ENCODE peak calls at places on chromosomes 4 and X, in four cellular contexts. D is dermis microvascular lymphatic vessel endothelial cell; L is stimulated activated CD8-positive, alpha-beta memory T cell treated with anti-CD3 and anti-CD28 coated beads, Interleukin-15, amount 100 ng/mL, for 4 hours; P is psoas muscle. F is an unnamed sample.

GRCh38 chr4:3413675-3414420 is 27.9 kb upstream of the HGFAC start:
- DNase-seq in D (no peak), L (no peak), P (no peak), F (peak)

GRCh38 chr4:27318740-27319139 is 458.1 kb downstream of the STIM2 start:
- DNase-seq in D (no peak), L (no peak), P (peak), F (no peak)

GRCh38 chrX:39613508-39613921 is 484.2 kb downstream of the BCOR start:
- DNase-seq in D (no peak), L (no peak), P (peak), F (no peak)

GRCh38 chrX:40085714-40086113 is 12.0 kb downstream of the BCOR start:
- DNase-seq in D (no peak), L (no peak), P (no peak), F (no peak)

GRCh38 chr4:72084587-72085011 is 52.8 kb downstream of the NPFFR2 start:
- DNase-seq in D (no peak), L (no peak), P (no peak), F (no peak)

GRCh38 chrX:151773434-151773833 is 38.9 kb downstream of the CNGA2 start:
- DNase-seq in D (no peak), L (no peak), P (no peak), F (no peak)

GRCh38 chrX:25069209-25069608 is 53.4 kb upstream of the ARX start:
- DNase-seq in D (no peak), L (no peak), P (no peak), F (no peak)

GRCh38 chrX:84188320-84188834 is 378 bp upstream of the RPS6KA6 start:
- DNase-seq in D (peak), L (no peak), P (peak), F (peak)

GRCh38 chr4:137956256-137956655 is 285.9 kb downstream of the SLC7A11 start:
- DNase-seq in D (no peak), L (no peak), P (no peak), F (no peak)

GRCh38 chr4:123616970-123617392 is 220.4 kb downstream of the SPRY1 start:
- DNase-seq in D (peak), L (no peak), P (peak), F (peak)

GRCh38 chr4:4344915-4345527 is 41.9 kb upstream of the NSG1 start:
- DNase-seq in D (no peak), L (no peak), P (no peak), F (no peak)

GRCh38 chr4:38760915-38761314 is 21.9 kb downstream of the TLR10 start:
- DNase-seq in D (no peak), L (no peak), P (no peak), F (no peak)

GRCh38 chr4:56688094-56688647 is 7.1 kb upstream of the HOPX start:
- DNase-seq in D (no peak), L (no peak), P (no peak), F (no peak)